ENCODE peak calls at places on chromosomes 13 and 19, in six cellular contexts. A is cardiac muscle cell; J is Panc1; F is heart right ventricle; Z is CD8-positive, alpha-beta T cell; D is aorta. Q is an unnamed sample.

GRCh38 chr19:11693505-11694499 is 44.9 kb downstream of the ZNF823 start:
- DNase-seq in A (peak), J (no peak), F (no peak), Z (no peak), D (no peak), Q (no peak)

GRCh38 chr13:27182054-27182453 is 10.4 kb upstream of the USP12 start:
- DNase-seq in A (no peak), J (no peak), F (no peak), Z (no peak), D (no peak), Q (no peak)

GRCh38 chr13:93473441-93474270 is 247.0 kb downstream of the GPC6 start:
- DNase-seq in A (peak), J (no peak), F (no peak), Z (no peak), D (no peak), Q (no peak)

GRCh38 chr19:710767-711166 is 2.0 kb downstream of the PALM start:
- DNase-seq in A (no peak), J (no peak), F (no peak), Z (no peak), D (no peak), Q (no peak)

GRCh38 chr19:12801466-12802266 is at the start of the genes PRDX2 and THSD8:
- DNase-seq in A (peak), J (no peak), F (peak), Z (peak), D (peak), Q (no peak)

GRCh38 chr19:51808333-51808986 is 13.5 kb downstream of the FPR3 start:
- DNase-seq in A (peak), J (peak), F (peak), Z (no peak), D (no peak), Q (no peak)

GRCh38 chr13:59991395-59991794 is 172.3 kb downstream of the DIAPH3 start:
- DNase-seq in A (no peak), J (no peak), F (no peak), Z (no peak), D (no peak), Q (no peak)

GRCh38 chr19:46674416-46675178 is 13.6 kb upstream of the DACT3 start:
- DNase-seq in A (no peak), J (no peak), F (no peak), Z (no peak), D (no peak), Q (no peak)

GRCh38 chr13:32415019-32415418 is 12.9 kb downstream of the N4BP2L1 start:
- DNase-seq in A (peak), J (no peak), F (no peak), Z (no peak), D (no peak), Q (no peak)

GRCh38 chr19:3186891-3187661 is 1.3 kb downstream of the NCLN start:
- DNase-seq in A (no peak), J (no peak), F (no peak), Z (no peak), D (peak), Q (no peak)

GRCh38 chr19:41551711-41552110 is 24.3 kb upstream of the CEACAM21 start:
- DNase-seq in A (no peak), J (no peak), F (no peak), Z (no peak), D (no peak), Q (no peak)

GRCh38 chr13:39040206-39040605 is 1.9 kb downstream of the NHLRC3 start:
- DNase-seq in A (peak), J (no peak), F (no peak), Z (no peak), D (no peak), Q (no peak)

GRCh38 chr19:55482967-55483671 is 1.9 kb upstream of the NAT14 start:
- DNase-seq in A (no peak), J (no peak), F (no peak), Z (no peak), D (no peak), Q (no peak)

GRCh38 chr19:51541458-51542357 is 10.2 kb upstream of the SIGLEC6 start:
- DNase-seq in A (no peak), J (no peak), F (no peak), Z (no peak), D (no peak), Q (no peak)

GRCh38 chr13:100833427-100833826 is 158.8 kb upstream of the TMTC4 start:
- DNase-seq in A (no peak), J (no peak), F (no peak), Z (no peak), D (no peak), Q (no peak)

GRCh38 chr13:25928941-25929505 is 122.8 kb downstream of the SHISA2 start:
- DNase-seq in A (no peak), J (no peak), F (no peak), Z (no peak), D (no peak), Q (no peak)

GRCh38 chr13:24264976-24265375 is 44.4 kb upstream of the C1QTNF9 start:
- DNase-seq in A (no peak), J (no peak), F (no peak), Z (peak), D (no peak), Q (no peak)

GRCh38 chr19:43672061-43672679 is 2.2 kb upstream of the PLAUR start:
- DNase-seq in A (no peak), J (no peak), F (no peak), Z (no peak), D (no peak), Q (no peak)

GRCh38 chr13:40819797-40820315 is 30.4 kb downstream of the SLC25A15 start:
- DNase-seq in A (no peak), J (no peak), F (no peak), Z (no peak), D (no peak), Q (no peak)

GRCh38 chr19:6674868-6675305 is 4.9 kb upstream of the TNFSF14 start:
- DNase-seq in A (peak), J (no peak), F (peak), Z (peak), D (peak), Q (no peak)

GRCh38 chr13:95564948-95565347 is 12.4 kb downstream of the CLDN10 start:
- DNase-seq in A (peak), J (no peak), F (no peak), Z (no peak), D (no peak), Q (peak)

GRCh38 chr13:110683203-110683883 is 22.6 kb downstream of the CARS2 start:
- DNase-seq in A (peak), J (no peak), F (no peak), Z (no peak), D (no peak), Q (no peak)

GRCh38 chr13:83450586-83450985 is 431.7 kb downstream of the SLITRK1 start:
- DNase-seq in A (peak), J (no peak), F (no peak), Z (no peak), D (no peak), Q (no peak)

GRCh38 chr13:99237981-99238662 is 20.1 kb downstream of the GPR18 start:
- DNase-seq in A (no peak), J (no peak), F (no peak), Z (no peak), D (no peak), Q (no peak)

GRCh38 chr19:1263198-1263597 is 5.9 kb upstream of the CIRBP start:
- DNase-seq in A (no peak), J (no peak), F (no peak), Z (no peak), D (no peak), Q (no peak)

GRCh38 chr19:10044390-10044789 is 31.1 kb downstream of the RDH8 start:
- DNase-seq in A (no peak), J (no peak), F (no peak), Z (no peak), D (no peak), Q (no peak)

GRCh38 chr19:10167459-10167858 is 27.3 kb downstream of the DNMT1 start:
- DNase-seq in A (no peak), J (no peak), F (no peak), Z (no peak), D (no peak), Q (no peak)

GRCh38 chr13:105219636-105220035 is 1315.8 kb downstream of the EFNB2 start:
- DNase-seq in A (no peak), J (no peak), F (no peak), Z (no peak), D (no peak), Q (no peak)

GRCh38 chr13:113881614-113882265 is 17.9 kb upstream of the GAS6 start:
- DNase-seq in A (no peak), J (no peak), F (peak), Z (no peak), D (peak), Q (peak)

GRCh38 chr19:51377422-51377821 is 5.0 kb upstream of the NKG7 start:
- DNase-seq in A (no peak), J (no peak), F (no peak), Z (no peak), D (peak), Q (no peak)

GRCh38 chr13:102812616-102813287 is 13.8 kb downstream of the BIVM start:
- DNase-seq in A (peak), J (no peak), F (no peak), Z (no peak), D (no peak), Q (no peak)

GRCh38 chr13:79382545-79383275 is 23.3 kb downstream of the RBM26 start:
- DNase-seq in A (no peak), J (no peak), F (no peak), Z (no peak), D (no peak), Q (no peak)

GRCh38 chr13:30487075-30487470 is 21.3 kb upstream of the HMGB1 start:
- DNase-seq in A (no peak), J (no peak), F (no peak), Z (no peak), D (no peak), Q (no peak)
- H3K27ac ChIP-seq in A (no peak), J (no peak), F (no peak), Z (no peak), D (no peak), Q (no peak)

GRCh38 chr19:40144151-40144550 is 47.1 kb upstream of the MAP3K10 start:
- DNase-seq in A (no peak), J (no peak), F (no peak), Z (no peak), D (no peak), Q (no peak)

GRCh38 chr19:40147338-40147692 is 43.9 kb upstream of the MAP3K10 start:
- DNase-seq in A (no peak), J (no peak), F (no peak), Z (no peak), D (no peak), Q (no peak)

GRCh38 chr19:40147693-40148347 is 43.4 kb upstream of the MAP3K10 start:
- DNase-seq in A (peak), J (peak), F (no peak), Z (no peak), D (no peak), Q (peak)

GRCh38 chr19:40143612-40144011 is 47.6 kb upstream of the MAP3K10 start:
- DNase-seq in A (no peak), J (no peak), F (peak), Z (no peak), D (no peak), Q (no peak)

GRCh38 chr19:40144947-40145748 is 46.1 kb upstream of the MAP3K10 start:
- DNase-seq in A (no peak), J (peak), F (no peak), Z (no peak), D (no peak), Q (no peak)
- H3K27ac ChIP-seq in A (no peak), J (no peak), F (no peak), Z (no peak), D (no peak), Q (no peak)

GRCh38 chr19:29681422-29682235 is 16.4 kb downstream of the PLEKHF1 start:
- DNase-seq in A (peak), J (no peak), F (no peak), Z (no peak), D (no peak), Q (no peak)
- H3K27ac ChIP-seq in A (no peak), J (no peak), F (peak), Z (no peak), D (peak), Q (no peak)

DNA sequence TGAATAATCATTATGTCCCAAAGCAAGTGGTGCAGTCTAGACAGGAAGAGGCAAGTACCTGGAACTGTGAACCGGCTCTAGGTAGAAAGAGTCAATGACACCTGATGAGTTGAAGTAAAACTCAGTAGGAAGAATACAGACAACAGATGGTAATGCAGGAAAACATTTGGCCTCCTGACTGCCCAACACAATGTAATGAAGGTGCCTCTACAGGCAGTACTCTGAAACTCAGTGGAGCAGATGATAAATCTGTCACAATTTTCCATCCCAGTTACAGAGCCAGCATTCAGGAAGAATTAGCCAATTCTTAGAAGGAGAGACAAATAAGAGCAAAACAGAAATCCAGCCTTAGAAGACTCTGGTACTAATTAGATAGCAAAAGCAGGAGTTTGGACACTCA is 457.6 kb upstream of the MIR17HG start:
- DNase-seq in A (no peak), J (no peak), F (no peak), Z (no peak), D (no peak), Q (no peak)
- H3K27ac ChIP-seq in A (no peak), J (no peak), F (no peak), Z (no peak), D (no peak), Q (no peak)

GRCh38 chr19:18439025-18439909 is 1.3 kb upstream of the ISYNA1 start:
- DNase-seq in A (peak), J (no peak), F (no peak), Z (no peak), D (no peak), Q (no peak)
- H3K27ac ChIP-seq in A (peak), J (peak), F (peak), Z (no peak), D (no peak), Q (peak)

DNA sequence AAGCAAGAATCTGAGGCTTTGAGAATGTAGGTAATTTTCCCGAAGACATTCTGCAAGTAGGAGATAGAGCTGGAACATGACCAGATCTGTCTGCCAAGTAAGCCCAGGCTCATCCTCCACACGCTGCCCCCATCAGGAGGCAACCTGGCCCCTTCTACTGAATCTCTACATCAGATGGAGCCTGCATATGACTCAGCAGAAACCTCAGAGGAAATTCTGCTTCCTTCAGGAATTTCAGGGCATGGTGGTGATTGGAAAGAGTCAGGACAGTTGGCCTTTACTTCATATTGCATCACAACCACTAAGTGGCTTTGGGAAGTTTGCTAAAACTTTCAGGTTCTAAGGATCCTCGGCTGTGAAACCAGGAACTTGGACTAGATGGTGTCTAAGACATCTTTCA is 85.2 kb downstream of the LRRC63 start:
- DNase-seq in A (peak), J (no peak), F (no peak), Z (no peak), D (no peak), Q (no peak)
- H3K27ac ChIP-seq in A (no peak), J (no peak), F (no peak), Z (peak), D (no peak), Q (peak)

GRCh38 chr19:8366121-8366581 is 2.2 kb downstream of the ANGPTL4 start:
- DNase-seq in A (peak), J (no peak), F (no peak), Z (no peak), D (no peak), Q (no peak)
- H3K27ac ChIP-seq in A (no peak), J (peak), F (peak), Z (no peak), D (no peak), Q (no peak)

DNA sequence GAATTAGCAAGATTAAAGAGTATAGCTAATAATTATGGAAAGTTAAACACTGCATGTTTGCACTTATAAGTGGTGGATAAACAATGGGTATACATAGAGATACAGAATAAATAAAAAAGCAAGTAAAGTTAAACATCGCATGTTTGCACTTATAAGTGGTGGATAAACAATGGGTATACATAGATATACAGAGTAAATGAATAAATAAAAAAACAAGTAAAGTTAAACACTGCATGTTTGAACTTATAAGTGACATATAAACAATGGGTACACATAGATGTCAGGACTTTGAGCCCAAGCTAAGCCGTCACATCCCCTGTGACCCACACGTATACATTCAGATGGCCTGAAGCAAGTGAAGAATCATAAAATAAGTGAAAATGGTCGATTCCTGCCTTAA is 1533.3 kb upstream of the SPRY2 start:
- DNase-seq in A (no peak), J (no peak), F (no peak), Z (no peak), D (no peak), Q (no peak)
- H3K27ac ChIP-seq in A (no peak), J (no peak), F (no peak), Z (no peak), D (no peak), Q (no peak)

GRCh38 chr19:35903550-35904179 is 1.3 kb downstream of the HCST start:
- DNase-seq in A (peak), J (no peak), F (peak), Z (peak), D (peak), Q (no peak)

GRCh38 chr19:35902870-35903475 is 644 bp downstream of the HCST start:
- DNase-seq in A (no peak), J (no peak), F (no peak), Z (no peak), D (no peak), Q (no peak)

GRCh38 chr19:35899547-35900214 is 659 bp downstream of the NFKBID start:
- DNase-seq in A (peak), J (no peak), F (peak), Z (peak), D (peak), Q (no peak)

GRCh38 chr19:35901854-35902661 is at the start of gene HCST:
- DNase-seq in A (peak), J (no peak), F (no peak), Z (peak), D (no peak), Q (no peak)

GRCh38 chr19:35901055-35901644 is 810 bp upstream of the NFKBID start:
- DNase-seq in A (peak), J (no peak), F (no peak), Z (no peak), D (no peak), Q (no peak)
- H3K27ac ChIP-seq in A (no peak), J (peak), F (peak), Z (peak), D (no peak), Q (peak)